ENCODE peak calls at places on chromosomes 16 and 17, in four cellular contexts. S is AG04450, H is pancreas, T is GM10248. L is an unnamed sample.

GRCh38 chr17:43366809-43367587 is 31.8 kb upstream of the ARL4D start:
- DNase-seq in H (no peak), S (no peak), T (no peak), L (no peak)

GRCh38 chr17:66839616-66840015 is 4.7 kb downstream of the CACNG5 start:
- DNase-seq in S (no peak), T (no peak), H (no peak), L (no peak)

GRCh38 chr17:30291571-30292489 is at the start of gene BLMH:
- DNase-seq in T (peak; percentile 95), S (peak; percentile 38), H (peak; percentile 77), L (peak; percentile 74)

GRCh38 chr17:50318551-50319310 is 27.2 kb upstream of the XYLT2 start:
- DNase-seq in S (no peak), T (no peak), H (no peak), L (no peak)

GRCh38 chr17:31678431-31678830 is 180.6 kb downstream of the COPRS start:
- DNase-seq in S (no peak), H (no peak), T (no peak), L (no peak)

GRCh38 chr16:64428463-64428862 is 693.4 kb downstream of the CDH11 start:
- DNase-seq in S (peak; percentile 41), H (no peak), T (no peak), L (no peak)

GRCh38 chr16:31507929-31508705 is at the start of gene RUSF1:
- DNase-seq in H (peak; percentile 86), S (peak; percentile 65), T (peak; percentile 92), L (peak; percentile 81)

GRCh38 chr17:77959926-77960521 is 1.5 kb downstream of the TNRC6C start:
- DNase-seq in S (no peak), H (no peak), T (no peak), L (no peak)

GRCh38 chr17:74446551-74447500 is 14.9 kb downstream of the GPRC5C start:
- DNase-seq in S (no peak), H (peak; percentile 64), T (peak; percentile 71), L (no peak)

GRCh38 chr17:65449495-65449894 is 112.0 kb downstream of the AXIN2 start:
- DNase-seq in T (no peak), S (no peak), H (no peak), L (no peak)

GRCh38 chr17:64118452-64118979 is 11.4 kb downstream of the ERN1 start:
- DNase-seq in S (no peak), T (no peak), H (peak; percentile 58), L (no peak)

GRCh38 chr17:9021985-9022552 is 759 bp downstream of the NTN1 start:
- DNase-seq in S (no peak), T (peak; percentile 41), H (peak; percentile 25), L (peak; percentile 39)

GRCh38 chr17:48832491-48832890 is 1.7 kb downstream of the CALCOCO2 start:
- DNase-seq in T (no peak), S (no peak), H (no peak), L (no peak)
- TF ChIP-seq CTCF in T (no peak), S (no peak), H (no peak), L (no peak)

DNA sequence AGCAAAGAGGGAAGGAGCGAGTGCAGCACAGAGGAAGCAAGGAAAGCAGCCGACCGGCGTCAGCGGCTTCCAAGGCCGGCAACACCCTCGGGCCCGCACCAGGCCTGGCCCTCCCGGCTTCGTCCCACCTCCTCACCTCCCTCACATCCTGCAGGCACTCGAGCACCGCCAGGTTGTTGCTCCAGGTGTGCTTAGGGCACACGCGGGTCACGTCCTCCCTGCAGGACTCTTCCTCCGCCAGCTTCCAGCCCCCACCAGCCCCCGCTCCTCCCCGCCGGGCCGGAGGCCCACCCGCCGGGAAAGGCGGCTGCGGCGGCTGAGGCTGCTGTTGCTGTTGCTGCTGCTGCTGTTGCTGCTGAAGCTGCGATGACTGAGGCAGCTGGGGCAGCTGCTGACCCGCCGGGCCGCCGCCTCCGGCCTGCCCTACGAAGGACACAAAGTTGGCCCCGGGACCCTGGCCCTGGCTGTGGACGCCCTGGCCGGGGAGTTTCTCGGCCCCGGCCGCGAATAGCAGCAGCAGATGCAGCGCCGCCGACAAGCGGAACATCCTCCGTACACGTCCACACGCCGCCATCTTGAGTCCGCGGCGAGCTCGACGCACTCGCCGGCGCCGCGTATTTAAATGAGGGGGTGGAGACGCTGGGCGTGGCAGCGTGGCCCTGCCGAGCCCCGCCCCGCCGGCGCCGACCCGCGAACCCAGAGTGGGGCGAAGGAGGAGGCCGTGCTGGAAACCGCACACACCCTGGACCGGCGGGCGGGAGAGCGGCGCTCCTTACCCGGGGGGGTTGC is at the start of gene GLG1:
- DNase-seq in H (peak; percentile 88), T (peak; percentile 92), S (peak; percentile 74), L (peak; percentile 94)
- TF ChIP-seq CTCF in H (no peak), T (peak; percentile 14), S (no peak), L (no peak)

DNA sequence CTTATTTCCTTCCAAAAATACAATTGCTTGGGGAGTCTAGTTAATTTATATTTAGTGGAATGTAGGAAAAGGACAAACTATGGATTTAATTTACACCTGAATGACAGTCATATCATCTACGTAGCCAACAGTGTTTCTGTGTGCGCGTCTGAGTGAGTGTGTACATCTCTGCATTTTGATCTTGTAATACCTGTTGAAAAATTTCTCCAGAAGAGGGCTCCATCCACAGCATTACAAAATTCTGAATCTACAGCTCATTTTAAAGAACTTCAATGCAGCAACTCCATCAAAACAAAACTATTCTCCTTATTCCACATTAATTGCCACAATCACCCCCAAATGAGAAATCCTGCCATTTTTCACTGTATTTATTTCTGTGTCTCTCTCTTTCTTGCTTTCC is 3.9 kb downstream of the CDH13 start:
- DNase-seq in S (no peak), H (no peak), T (no peak), L (no peak)
- TF ChIP-seq CTCF in S (peak; percentile 49), H (no peak), T (peak; percentile 23), L (no peak)

GRCh38 chr16:56348168-56349085 is 76.9 kb downstream of the AMFR start:
- DNase-seq in T (no peak), H (no peak), S (no peak), L (no peak)
- TF ChIP-seq CTCF in T (no peak), H (no peak), S (no peak), L (no peak)

DNA sequence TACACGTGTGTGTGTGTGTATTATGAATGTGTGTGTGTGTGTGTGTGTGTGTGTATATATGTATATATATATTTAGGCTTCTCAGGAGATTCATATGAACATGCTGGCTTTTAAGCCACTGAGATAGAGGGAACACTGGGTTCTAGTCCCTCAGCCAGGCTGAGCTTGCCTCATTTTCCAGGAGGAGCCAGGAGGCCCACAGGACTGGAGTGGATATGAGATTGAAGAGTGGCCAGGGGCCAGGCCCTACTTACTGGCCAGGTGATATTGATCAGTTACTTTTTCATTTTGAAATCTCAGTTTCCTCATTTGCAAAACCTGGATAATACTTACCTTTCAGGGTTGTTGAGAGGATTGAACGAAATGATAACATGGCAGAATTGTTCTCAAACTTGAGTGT is 5.8 kb downstream of the PCTP start:
- DNase-seq in H (no peak), S (no peak), T (no peak), L (no peak)
- TF ChIP-seq CTCF in H (no peak), S (no peak), T (no peak), L (no peak)

GRCh38 chr17:7856840-7857723 is at the start of gene NAA38:
- DNase-seq in H (peak; percentile 97), S (peak; percentile 99), T (peak; percentile 93), L (peak; percentile 88)
- TF ChIP-seq CTCF in H (peak; percentile 15), S (peak; percentile 55), T (peak; percentile 72), L (no peak)

DNA sequence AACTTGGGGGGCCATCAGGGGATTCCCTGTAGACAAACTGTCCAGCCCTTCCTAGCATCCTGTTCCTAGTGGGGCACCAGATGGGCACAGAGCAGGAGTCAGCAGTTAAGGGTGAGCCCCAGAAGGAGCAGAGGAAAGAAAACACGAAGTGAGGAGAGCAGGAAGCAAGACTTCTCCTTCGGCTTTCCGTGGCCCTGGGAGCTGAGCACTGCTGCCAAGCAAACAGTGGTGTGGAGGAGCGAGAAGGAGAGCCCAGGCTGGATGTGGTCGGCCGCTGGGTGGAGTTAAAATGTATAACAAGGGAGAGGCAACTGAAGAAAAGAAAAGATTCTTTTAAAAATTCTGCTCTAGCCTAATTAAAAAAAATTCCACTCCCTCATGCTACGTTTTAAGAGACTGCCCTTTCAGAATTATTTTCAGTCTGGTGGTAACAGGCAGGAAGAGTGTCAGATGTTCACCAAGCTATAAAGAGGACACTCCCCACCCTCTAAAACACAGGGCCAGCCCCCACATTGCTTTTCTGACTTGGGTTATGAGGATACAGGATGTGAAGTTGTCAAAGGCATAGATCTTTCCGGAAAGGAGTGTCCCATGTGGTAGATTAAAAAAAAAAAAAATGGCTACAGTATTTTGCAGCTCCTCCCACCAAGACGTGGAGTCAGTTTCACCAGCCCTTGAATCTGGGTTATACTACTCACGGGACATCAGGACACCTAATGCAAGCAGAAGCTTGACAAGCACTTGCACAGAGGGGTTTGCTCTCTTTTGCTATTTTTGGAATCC is 74.9 kb upstream of the ZFHX3 start:
- DNase-seq in H (no peak), T (no peak), S (no peak), L (no peak)
- TF ChIP-seq CTCF in H (no peak), T (no peak), S (no peak), L (no peak)

L was measured in activated B cell treated with CpG ODN at 0.5 μM for 24 hours.